ENCODE peak calls at places on chromosomes 16 and 17, in seven cellular contexts. One of them, this sample, is unnamed.

GRCh38 chr17:78414178-78415162 is 36.0 kb downstream of the PGS1 start:
- DNase-seq in K562: no peak
- DNase-seq in H1: no peak
- DNase-seq in HepG2: no peak
- DNase-seq in HCT116: no peak
- DNase-seq in GM12878: no peak
- DNase-seq in SK-N-SH: no peak
- DNase-seq in this sample: no peak

GRCh38 chr17:31448467-31449077 is 57.1 kb downstream of the RAB11FIP4 start:
- DNase-seq in H1: no peak
- DNase-seq in HepG2: no peak
- DNase-seq in SK-N-SH: no peak
- DNase-seq in K562: no peak
- DNase-seq in HCT116: no peak
- DNase-seq in GM12878: no peak
- DNase-seq in this sample: no peak

GRCh38 chr16:19095699-19096098 is 18.1 kb upstream of the ITPRIPL2 start:
- DNase-seq in HCT116: peak
- DNase-seq in H1: no peak
- DNase-seq in HepG2: no peak
- DNase-seq in K562: no peak
- DNase-seq in SK-N-SH: no peak
- DNase-seq in GM12878: no peak
- DNase-seq in this sample: peak

GRCh38 chr16:907361-907760 is 63.4 kb downstream of the LMF1 start:
- DNase-seq in H1: no peak
- DNase-seq in SK-N-SH: no peak
- DNase-seq in K562: no peak
- DNase-seq in HepG2: no peak
- DNase-seq in GM12878: no peak
- DNase-seq in HCT116: no peak
- DNase-seq in this sample: no peak

GRCh38 chr17:8468988-8469387 is 33.3 kb downstream of the NDEL1 start:
- DNase-seq in SK-N-SH: no peak
- DNase-seq in K562: no peak
- DNase-seq in HepG2: no peak
- DNase-seq in HCT116: no peak
- DNase-seq in GM12878: no peak
- DNase-seq in H1: no peak
- DNase-seq in this sample: no peak

GRCh38 chr16:47574091-47575054 is 113.2 kb downstream of the PHKB start:
- DNase-seq in HepG2: no peak
- DNase-seq in K562: no peak
- DNase-seq in H1: no peak
- DNase-seq in SK-N-SH: no peak
- DNase-seq in GM12878: peak
- DNase-seq in HCT116: no peak
- DNase-seq in this sample: peak

GRCh38 chr17:34996422-34997029 is 16.2 kb downstream of the LIG3 start:
- DNase-seq in K562: no peak
- DNase-seq in H1: no peak
- DNase-seq in HepG2: no peak
- DNase-seq in SK-N-SH: no peak
- DNase-seq in GM12878: no peak
- DNase-seq in HCT116: no peak
- DNase-seq in this sample: no peak

GRCh38 chr17:1298616-1299015 is 19.2 kb downstream of the TRARG1 start:
- DNase-seq in SK-N-SH: no peak
- DNase-seq in HepG2: no peak
- DNase-seq in HCT116: no peak
- DNase-seq in GM12878: no peak
- DNase-seq in K562: no peak
- DNase-seq in H1: peak
- DNase-seq in this sample: no peak

GRCh38 chr16:49937886-49938285 is 82.0 kb upstream of the ZNF423 start:
- DNase-seq in GM12878: no peak
- DNase-seq in HCT116: no peak
- DNase-seq in SK-N-SH: no peak
- DNase-seq in H1: no peak
- DNase-seq in HepG2: no peak
- DNase-seq in K562: no peak
- DNase-seq in this sample: no peak

GRCh38 chr17:48905987-48906515 is 2.2 kb upstream of the UBE2Z start:
- DNase-seq in HepG2: no peak
- DNase-seq in HCT116: no peak
- DNase-seq in SK-N-SH: no peak
- DNase-seq in GM12878: no peak
- DNase-seq in K562: no peak
- DNase-seq in H1: no peak
- DNase-seq in this sample: no peak

GRCh38 chr16:79451196-79451816 is 149.2 kb downstream of the MAF start:
- DNase-seq in K562: no peak
- DNase-seq in HepG2: no peak
- DNase-seq in HCT116: no peak
- DNase-seq in SK-N-SH: no peak
- DNase-seq in GM12878: peak
- DNase-seq in H1: no peak
- DNase-seq in this sample: no peak

GRCh38 chr16:3490911-3491629 is 4.2 kb downstream of the C16orf90 start:
- DNase-seq in HCT116: no peak
- DNase-seq in SK-N-SH: no peak
- DNase-seq in GM12878: no peak
- DNase-seq in HepG2: peak
- DNase-seq in K562: peak
- DNase-seq in H1: no peak
- DNase-seq in this sample: no peak

GRCh38 chr17:75869282-75870141 is 8.9 kb downstream of the TRIM47 start:
- DNase-seq in H1: no peak
- DNase-seq in HepG2: peak
- DNase-seq in K562: no peak
- DNase-seq in SK-N-SH: peak
- DNase-seq in HCT116: no peak
- DNase-seq in GM12878: no peak
- DNase-seq in this sample: no peak

GRCh38 chr16:57235128-57236092 is 9.6 kb upstream of the ARL2BP start:
- DNase-seq in H1: no peak
- DNase-seq in HCT116: no peak
- DNase-seq in SK-N-SH: no peak
- DNase-seq in GM12878: no peak
- DNase-seq in K562: peak
- DNase-seq in HepG2: peak
- DNase-seq in this sample: no peak

GRCh38 chr17:4852504-4853075 is 19.4 kb downstream of the MINK1 start:
- DNase-seq in SK-N-SH: peak
- DNase-seq in GM12878: no peak
- DNase-seq in HCT116: no peak
- DNase-seq in HepG2: peak
- DNase-seq in H1: no peak
- DNase-seq in K562: peak
- DNase-seq in this sample: no peak

GRCh38 chr16:15639061-15639568 is 3.8 kb downstream of the MARF1 start:
- DNase-seq in GM12878: peak
- DNase-seq in HCT116: no peak
- DNase-seq in K562: no peak
- DNase-seq in SK-N-SH: no peak
- DNase-seq in HepG2: no peak
- DNase-seq in H1: no peak
- DNase-seq in this sample: no peak

GRCh38 chr17:64291268-64291851 is 28.3 kb upstream of the TEX2 start:
- DNase-seq in SK-N-SH: no peak
- DNase-seq in GM12878: no peak
- DNase-seq in K562: peak
- DNase-seq in H1: no peak
- DNase-seq in HepG2: peak
- DNase-seq in HCT116: no peak
- DNase-seq in this sample: peak
- TF ChIP-seq YY1 in SK-N-SH: no peak
- TF ChIP-seq YY1 in GM12878: no peak
- TF ChIP-seq YY1 in K562: no peak
- TF ChIP-seq YY1 in H1: no peak
- TF ChIP-seq YY1 in HepG2: no peak
- TF ChIP-seq YY1 in HCT116: no peak
- TF ChIP-seq YY1 in this sample: no peak

DNA sequence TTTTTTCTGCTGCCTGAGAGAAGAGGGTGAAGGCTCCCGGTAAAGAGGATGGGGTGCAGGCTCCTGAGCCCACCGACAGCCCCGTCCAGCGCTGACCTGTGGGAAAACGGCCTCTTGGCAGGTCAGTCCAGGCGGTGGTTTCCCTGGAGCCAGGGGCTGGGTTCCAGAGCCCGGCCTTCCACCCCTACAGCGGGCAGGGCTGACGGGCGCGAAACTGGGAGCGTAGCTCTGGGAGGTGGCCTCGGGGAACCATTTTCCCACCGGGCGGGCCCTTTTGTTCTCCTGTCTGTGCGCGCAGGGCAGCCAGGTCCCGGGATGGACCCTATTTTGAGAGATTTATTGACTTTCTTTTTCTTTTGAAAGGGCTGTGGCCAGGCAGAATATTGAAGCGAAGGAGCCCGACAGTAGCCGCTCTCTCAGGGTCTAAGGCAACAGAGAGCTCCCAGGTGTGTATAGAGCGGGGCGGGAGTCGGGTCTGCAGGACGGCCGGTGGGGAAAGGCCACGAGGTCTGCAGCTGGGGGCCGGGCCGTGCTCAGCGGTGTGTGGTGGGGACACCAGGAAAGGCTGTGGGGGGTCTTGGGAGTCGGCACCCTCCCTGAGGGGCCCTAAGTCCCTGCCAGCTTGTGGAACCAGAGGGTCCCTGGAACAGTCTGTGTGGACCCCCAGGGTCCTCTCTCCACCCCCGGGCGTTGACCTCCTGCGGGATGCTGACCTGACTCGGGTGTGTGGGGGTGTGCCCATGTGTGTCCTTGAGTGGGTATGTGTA is 32.3 kb downstream of the METRNL start:
- DNase-seq in K562: no peak
- DNase-seq in H1: no peak
- DNase-seq in SK-N-SH: no peak
- DNase-seq in HCT116: no peak
- DNase-seq in HepG2: no peak
- DNase-seq in GM12878: no peak
- DNase-seq in this sample: no peak
- H3K9ac ChIP-seq in K562: no peak
- H3K9ac ChIP-seq in H1: no peak
- H3K9ac ChIP-seq in SK-N-SH: no peak
- H3K9ac ChIP-seq in HCT116: no peak
- H3K9ac ChIP-seq in HepG2: no peak
- H3K9ac ChIP-seq in GM12878: no peak
- H3K9ac ChIP-seq in this sample: no peak

DNA sequence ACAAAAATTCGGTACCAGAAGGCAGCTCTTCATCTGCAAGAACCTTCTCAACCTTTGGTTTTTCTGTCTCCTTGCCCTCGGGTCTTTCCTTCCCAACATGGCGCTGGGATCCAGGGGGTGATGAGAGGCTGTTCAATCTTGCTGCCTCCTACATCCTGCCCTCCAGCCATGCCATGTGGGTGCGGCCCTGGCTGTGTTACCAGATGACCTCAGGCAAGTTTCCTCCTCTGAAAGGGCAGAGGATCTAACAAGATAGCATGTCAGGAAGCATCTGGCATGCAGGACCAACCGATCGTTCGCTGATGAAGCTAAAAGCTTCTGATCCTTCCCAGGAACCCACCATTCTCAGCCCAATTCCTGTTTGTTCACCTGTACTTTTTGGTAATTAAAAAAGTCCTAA is 36.8 kb upstream of the BCAR1 start:
- DNase-seq in HepG2: no peak
- DNase-seq in HCT116: no peak
- DNase-seq in K562: no peak
- DNase-seq in H1: no peak
- DNase-seq in GM12878: no peak
- DNase-seq in SK-N-SH: peak
- DNase-seq in this sample: no peak
- TF ChIP-seq YY1 in HepG2: no peak
- TF ChIP-seq YY1 in HCT116: no peak
- TF ChIP-seq YY1 in K562: no peak
- TF ChIP-seq YY1 in H1: no peak
- TF ChIP-seq YY1 in GM12878: no peak
- TF ChIP-seq YY1 in SK-N-SH: no peak
- TF ChIP-seq YY1 in this sample: no peak

DNA sequence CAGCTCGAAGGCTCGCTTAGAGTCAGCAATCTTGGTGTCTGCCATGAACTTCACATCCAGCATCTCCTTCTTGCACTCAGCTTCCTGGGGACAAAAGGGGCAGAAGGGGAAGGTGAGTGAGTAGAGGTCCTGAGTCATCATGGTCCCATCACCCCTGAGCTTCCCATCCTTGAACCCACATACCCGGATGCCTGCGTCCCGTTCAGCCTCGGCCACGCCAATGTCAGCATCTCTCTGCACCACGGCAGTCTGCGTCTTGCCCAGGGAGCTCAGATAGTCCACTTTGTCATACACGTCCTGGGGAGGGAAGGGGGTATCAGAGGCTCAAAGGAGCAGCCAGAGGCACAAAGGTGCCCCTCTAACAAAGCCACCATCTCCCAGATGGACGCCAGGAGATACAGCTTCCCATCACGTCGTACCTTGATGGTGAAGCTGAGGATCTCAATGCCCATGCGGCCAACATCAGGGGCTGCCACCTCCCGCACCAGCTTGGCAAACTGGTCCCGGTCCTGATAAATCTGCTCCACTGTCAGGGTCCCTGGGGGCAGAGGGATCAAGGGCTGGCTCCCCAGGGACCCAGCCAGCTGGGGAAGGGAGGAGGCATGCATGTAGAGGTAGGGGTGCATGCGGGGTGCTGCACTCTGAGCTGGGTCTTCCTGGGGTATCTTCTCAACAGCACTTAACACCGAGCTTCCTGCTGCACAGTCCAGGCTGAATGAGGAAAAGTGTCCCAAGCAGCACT is 15.2 kb downstream of the FLOT2 start:
- DNase-seq in HepG2: no peak
- DNase-seq in SK-N-SH: no peak
- DNase-seq in GM12878: no peak
- DNase-seq in K562: no peak
- DNase-seq in H1: no peak
- DNase-seq in HCT116: no peak
- DNase-seq in this sample: no peak
- H3K9ac ChIP-seq in HepG2: no peak
- H3K9ac ChIP-seq in SK-N-SH: no peak
- H3K9ac ChIP-seq in GM12878: no peak
- H3K9ac ChIP-seq in K562: peak
- H3K9ac ChIP-seq in H1: no peak
- H3K9ac ChIP-seq in HCT116: no peak
- H3K9ac ChIP-seq in this sample: no peak

DNA sequence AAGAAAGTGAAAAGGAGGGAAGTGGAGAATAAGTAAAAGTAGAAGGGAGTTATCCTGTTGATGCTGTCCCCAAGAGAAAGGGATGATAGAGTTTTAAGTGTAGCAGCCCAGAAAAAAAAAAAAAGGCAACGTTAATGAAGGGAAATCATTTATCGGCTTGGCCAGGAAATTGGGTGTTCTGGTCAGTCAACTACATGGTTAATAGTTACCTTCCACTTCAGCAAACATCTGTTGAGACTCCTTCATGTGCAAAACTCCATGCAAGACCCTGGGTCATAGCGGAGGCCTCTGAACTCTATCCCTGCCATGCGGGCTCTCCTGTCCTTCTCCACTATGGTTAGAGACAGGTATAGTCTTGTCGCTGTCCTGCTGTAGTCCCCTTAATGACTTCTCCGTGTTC is 3.5 kb upstream of the LYRM9 start:
- DNase-seq in HCT116: no peak
- DNase-seq in H1: no peak
- DNase-seq in K562: no peak
- DNase-seq in SK-N-SH: no peak
- DNase-seq in HepG2: no peak
- DNase-seq in GM12878: no peak
- DNase-seq in this sample: no peak
- TF ChIP-seq YY1 in HCT116: no peak
- TF ChIP-seq YY1 in H1: no peak
- TF ChIP-seq YY1 in K562: no peak
- TF ChIP-seq YY1 in SK-N-SH: no peak
- TF ChIP-seq YY1 in HepG2: no peak
- TF ChIP-seq YY1 in GM12878: no peak
- TF ChIP-seq YY1 in this sample: no peak

This sample was measured in NT2/D1.